ENCODE peak calls at places on chromosome 21, in six cellular contexts. One of them, this sample, is unnamed.
A peak's percentile ranks its signal among the peaks of the same experiment; 100 is the strongest.

GRCh38 chr21:23401278-23401677 is 2206.0 kb downstream of the MRPL39 start:
- DNase-seq in aorta: no peak
- DNase-seq in CD4-positive, alpha-beta memory T cell: no peak
- DNase-seq in neuronal stem cell: no peak
- DNase-seq in Right ventricle myocardium superior: no peak
- DNase-seq in tibial artery: no peak
- DNase-seq in this sample: peak; percentile 45

GRCh38 chr21:9008636-9009035 is 1512.7 kb upstream of the TPTE start:
- DNase-seq in CD4-positive, alpha-beta memory T cell: no peak
- DNase-seq in Right ventricle myocardium superior: no peak
- DNase-seq in neuronal stem cell: no peak
- DNase-seq in aorta: peak; percentile 77
- DNase-seq in tibial artery: no peak
- DNase-seq in this sample: no peak

GRCh38 chr21:41369105-41369914 is 7.5 kb downstream of the MX2 start:
- DNase-seq in aorta: peak; percentile 78
- DNase-seq in neuronal stem cell: peak; percentile 56
- DNase-seq in CD4-positive, alpha-beta memory T cell: peak; percentile 65
- DNase-seq in Right ventricle myocardium superior: peak; percentile 59
- DNase-seq in tibial artery: peak; percentile 66
- DNase-seq in this sample: peak; percentile 5

GRCh38 chr21:43613755-43614638 is 45.3 kb downstream of the HSF2BP start:
- DNase-seq in neuronal stem cell: no peak
- DNase-seq in Right ventricle myocardium superior: no peak
- DNase-seq in tibial artery: no peak
- DNase-seq in CD4-positive, alpha-beta memory T cell: no peak
- DNase-seq in aorta: no peak
- DNase-seq in this sample: no peak

GRCh38 chr21:45289655-45290515 is 2.2 kb upstream of the POFUT2 start:
- DNase-seq in CD4-positive, alpha-beta memory T cell: no peak
- DNase-seq in neuronal stem cell: no peak
- DNase-seq in tibial artery: peak; percentile 54
- DNase-seq in aorta: no peak
- DNase-seq in Right ventricle myocardium superior: no peak
- DNase-seq in this sample: no peak

GRCh38 chr21:39313457-39314154 is at the start of gene BRWD1:
- DNase-seq in tibial artery: peak; percentile 88
- DNase-seq in neuronal stem cell: peak; percentile 91
- DNase-seq in Right ventricle myocardium superior: peak; percentile 91
- DNase-seq in aorta: peak; percentile 95
- DNase-seq in CD4-positive, alpha-beta memory T cell: peak; percentile 80
- DNase-seq in this sample: peak; percentile 91

GRCh38 chr21:42124826-42125570 is 53.9 kb downstream of the UMODL1 start:
- DNase-seq in tibial artery: no peak
- DNase-seq in aorta: no peak
- DNase-seq in neuronal stem cell: no peak
- DNase-seq in Right ventricle myocardium superior: no peak
- DNase-seq in CD4-positive, alpha-beta memory T cell: no peak
- DNase-seq in this sample: no peak

GRCh38 chr21:38596264-38597042 is 98.2 kb upstream of the ERG start:
- DNase-seq in neuronal stem cell: no peak
- DNase-seq in tibial artery: no peak
- DNase-seq in aorta: no peak
- DNase-seq in Right ventricle myocardium superior: no peak
- DNase-seq in CD4-positive, alpha-beta memory T cell: no peak
- DNase-seq in this sample: no peak

GRCh38 chr21:34576043-34576466 is 38.9 kb downstream of the RCAN1 start:
- DNase-seq in neuronal stem cell: no peak
- DNase-seq in tibial artery: no peak
- DNase-seq in Right ventricle myocardium superior: peak; percentile 64
- DNase-seq in CD4-positive, alpha-beta memory T cell: no peak
- DNase-seq in aorta: no peak
- DNase-seq in this sample: no peak

GRCh38 chr21:40635336-40635735 is 211.6 kb downstream of the DSCAM start:
- DNase-seq in neuronal stem cell: no peak
- DNase-seq in tibial artery: no peak
- DNase-seq in Right ventricle myocardium superior: no peak
- DNase-seq in CD4-positive, alpha-beta memory T cell: no peak
- DNase-seq in aorta: no peak
- DNase-seq in this sample: no peak

GRCh38 chr21:46151989-46152938 is 3.1 kb downstream of the FTCD start:
- DNase-seq in aorta: peak; percentile 63
- DNase-seq in Right ventricle myocardium superior: peak; percentile 33
- DNase-seq in CD4-positive, alpha-beta memory T cell: peak; percentile 34
- DNase-seq in tibial artery: no peak
- DNase-seq in neuronal stem cell: no peak
- DNase-seq in this sample: no peak

GRCh38 chr21:38852708-38853107 is 47.0 kb downstream of the ETS2 start:
- DNase-seq in tibial artery: no peak
- DNase-seq in CD4-positive, alpha-beta memory T cell: no peak
- DNase-seq in aorta: no peak
- DNase-seq in Right ventricle myocardium superior: no peak
- DNase-seq in neuronal stem cell: no peak
- DNase-seq in this sample: no peak

GRCh38 chr21:38295997-38296764 is 39.4 kb downstream of the KCNJ15 start:
- DNase-seq in neuronal stem cell: no peak
- DNase-seq in tibial artery: no peak
- DNase-seq in aorta: no peak
- DNase-seq in CD4-positive, alpha-beta memory T cell: no peak
- DNase-seq in Right ventricle myocardium superior: no peak
- DNase-seq in this sample: no peak

GRCh38 chr21:42340187-42340586 is 10.6 kb downstream of the TFF2 start:
- DNase-seq in tibial artery: no peak
- DNase-seq in aorta: no peak
- DNase-seq in CD4-positive, alpha-beta memory T cell: no peak
- DNase-seq in Right ventricle myocardium superior: no peak
- DNase-seq in neuronal stem cell: no peak
- DNase-seq in this sample: no peak

GRCh38 chr21:28431022-28431421 is 561.7 kb downstream of the LTN1 start:
- DNase-seq in Right ventricle myocardium superior: no peak
- DNase-seq in tibial artery: no peak
- DNase-seq in aorta: no peak
- DNase-seq in CD4-positive, alpha-beta memory T cell: no peak
- DNase-seq in neuronal stem cell: no peak
- DNase-seq in this sample: no peak

GRCh38 chr21:33374080-33374873 is 28.9 kb upstream of the IFNGR2 start:
- DNase-seq in neuronal stem cell: no peak
- DNase-seq in tibial artery: peak; percentile 49
- DNase-seq in Right ventricle myocardium superior: peak; percentile 68
- DNase-seq in CD4-positive, alpha-beta memory T cell: no peak
- DNase-seq in aorta: no peak
- DNase-seq in this sample: peak; percentile 61

GRCh38 chr21:41926068-41926806 is 27.6 kb downstream of the C2CD2 start:
- DNase-seq in CD4-positive, alpha-beta memory T cell: peak; percentile 48
- DNase-seq in tibial artery: no peak
- DNase-seq in neuronal stem cell: no peak
- DNase-seq in aorta: no peak
- DNase-seq in Right ventricle myocardium superior: no peak
- DNase-seq in this sample: peak; percentile 44

GRCh38 chr21:42748620-42749176 is 95.3 kb downstream of the PDE9A start:
- DNase-seq in Right ventricle myocardium superior: no peak
- DNase-seq in aorta: no peak
- DNase-seq in CD4-positive, alpha-beta memory T cell: no peak
- DNase-seq in neuronal stem cell: no peak
- DNase-seq in tibial artery: no peak
- DNase-seq in this sample: no peak

GRCh38 chr21:31386006-31386405 is 41.9 kb upstream of the TIAM1 start:
- DNase-seq in tibial artery: no peak
- DNase-seq in aorta: no peak
- DNase-seq in CD4-positive, alpha-beta memory T cell: no peak
- DNase-seq in neuronal stem cell: no peak
- DNase-seq in Right ventricle myocardium superior: no peak
- DNase-seq in this sample: no peak

GRCh38 chr21:42203936-42204335 is 15.0 kb upstream of the ABCG1 start:
- DNase-seq in tibial artery: no peak
- DNase-seq in CD4-positive, alpha-beta memory T cell: no peak
- DNase-seq in Right ventricle myocardium superior: no peak
- DNase-seq in neuronal stem cell: no peak
- DNase-seq in aorta: no peak
- DNase-seq in this sample: no peak

GRCh38 chr21:25772680-25773079 is 37.9 kb downstream of the GABPA start:
- DNase-seq in CD4-positive, alpha-beta memory T cell: no peak
- DNase-seq in aorta: no peak
- DNase-seq in tibial artery: no peak
- DNase-seq in neuronal stem cell: no peak
- DNase-seq in Right ventricle myocardium superior: no peak
- DNase-seq in this sample: no peak

This sample was measured in A673.